ENCODE peak calls at places on chromosomes 11 and 22, in six cellular contexts. U is endothelial cell; F is neural crest cell; I is activated CD8-positive, alpha-beta memory T cell treated with anti-CD3 and anti-CD28 coated beads, Interleukin-2, amount 50 U/mL, for 48 hours; W is Panc1; M is kidney tubule cell. V is an unnamed sample.
A peak's percentile ranks its signal among the peaks of the same experiment; 100 is the strongest.

GRCh38 chr11:7227724-7228123 is 24.0 kb upstream of the SYT9 start:
- DNase-seq in W (no peak), I (no peak), F (no peak), M (no peak), U (no peak), V (no peak)

GRCh38 chr22:45771711-45772110 is 100.1 kb downstream of the ATXN10 start:
- DNase-seq in F (no peak), M (no peak), U (no peak), W (no peak), I (no peak), V (no peak)

GRCh38 chr22:37273126-37273845 is 9.0 kb upstream of the CYTH4 start:
- DNase-seq in U (no peak), M (peak; percentile 56), W (no peak), F (no peak), I (no peak), V (no peak)

GRCh38 chr11:65121447-65121864 is 478 bp downstream of the FAU start:
- DNase-seq in U (peak; percentile 28), M (peak; percentile 46), W (no peak), F (no peak), I (no peak), V (no peak)

GRCh38 chr22:39098026-39098425 is 982 bp downstream of the APOBEC3H start:
- DNase-seq in I (no peak), F (no peak), U (no peak), W (no peak), M (no peak), V (no peak)

GRCh38 chr11:87355614-87356013 is 317.9 kb downstream of the TMEM135 start:
- DNase-seq in W (no peak), M (no peak), F (no peak), U (no peak), I (no peak), V (no peak)

GRCh38 chr11:13120691-13121090 is 111.6 kb downstream of the RASSF10 start:
- DNase-seq in U (no peak), F (no peak), M (peak; percentile 48), W (no peak), I (no peak), V (no peak)

GRCh38 chr11:85167038-85167437 is 460.1 kb downstream of the DLG2 start:
- DNase-seq in F (no peak), W (no peak), I (no peak), U (no peak), M (no peak), V (no peak)

GRCh38 chr11:61949169-61950034 is 749 bp upstream of the BEST1 start:
- DNase-seq in W (no peak), U (no peak), I (no peak), F (no peak), M (peak; percentile 35), V (peak; percentile 81)

GRCh38 chr11:11500744-11501487 is 120.9 kb downstream of the GALNT18 start:
- DNase-seq in F (no peak), I (no peak), U (no peak), M (peak; percentile 49), W (no peak), V (no peak)

GRCh38 chr11:125166347-125166841 is 1.8 kb downstream of the PKNOX2 start:
- DNase-seq in W (no peak), I (peak; percentile 59), M (peak; percentile 6), F (peak; percentile 30), U (peak; percentile 45), V (no peak)

GRCh38 chr11:47466701-47467250 is 17.8 kb upstream of the RAPSN start:
- DNase-seq in F (no peak), W (no peak), U (peak; percentile 26), M (no peak), I (no peak), V (no peak)

GRCh38 chr22:44191036-44191454 is 10.3 kb downstream of the PARVG start:
- DNase-seq in U (no peak), W (no peak), F (no peak), I (peak; percentile 66), M (peak; percentile 28), V (no peak)

GRCh38 chr11:77202941-77203900 is 75.2 kb downstream of the MYO7A start:
- DNase-seq in W (no peak), F (no peak), U (no peak), M (no peak), I (peak; percentile 42), V (no peak)

GRCh38 chr11:94593030-94593429 is 25.9 kb downstream of the PIWIL4 start:
- DNase-seq in W (no peak), F (no peak), I (no peak), M (peak; percentile 50), U (no peak), V (no peak)

GRCh38 chr11:75400110-75400865 is 970 bp downstream of the RPS3 start:
- DNase-seq in F (no peak), M (peak; percentile 30), I (no peak), U (no peak), W (no peak), V (no peak)

GRCh38 chr22:36086629-36087254 is 58.1 kb upstream of the RBFOX2 start:
- DNase-seq in U (no peak), I (no peak), W (no peak), M (no peak), F (no peak), V (no peak)

GRCh38 chr22:38177926-38178604 is 3.6 kb downstream of the PLA2G6 start:
- DNase-seq in I (no peak), U (no peak), M (peak; percentile 89), F (no peak), W (peak; percentile 82), V (peak; percentile 82)

GRCh38 chr22:21568207-21569075 is 927 bp downstream of the UBE2L3 start:
- DNase-seq in M (peak; percentile 41), W (no peak), F (peak; percentile 25), I (peak; percentile 66), U (peak; percentile 34), V (no peak)

GRCh38 chr22:17631076-17631565 is 2.6 kb upstream of the ATP6V1E1 start:
- DNase-seq in F (no peak), M (no peak), U (no peak), I (no peak), W (no peak), V (no peak)

GRCh38 chr11:8081591-8082021 is 595 bp downstream of the TUB start:
- DNase-seq in U (no peak), I (no peak), W (no peak), F (no peak), M (no peak), V (no peak)

GRCh38 chr11:134374891-134375550 is 37.0 kb downstream of the B3GAT1 start:
- DNase-seq in U (no peak), M (no peak), I (no peak), W (no peak), F (no peak), V (no peak)

GRCh38 chr22:38271101-38271500 is 1.7 kb downstream of the TMEM184B start:
- DNase-seq in M (no peak), I (no peak), W (no peak), U (no peak), F (no peak), V (no peak)

V was measured in HCT116.